ENCODE peak calls at places on chromosomes 1 and 21, in seven cellular contexts. E, M, P, I, C, D and R are unnamed samples.

GRCh38 chr1:212557739-212558664 is 50.6 kb upstream of the ATF3 start:
- DNase-seq in P (peak), E (no peak), C (peak), M (peak), D (no peak), I (peak), R (peak)

GRCh38 chr1:91683598-91683951 is 182.9 kb downstream of the CDC7 start:
- DNase-seq in E (no peak), D (no peak), I (no peak), P (peak), M (no peak), C (peak), R (no peak)

GRCh38 chr1:217333939-217334338 is 297.0 kb downstream of the GPATCH2 start:
- DNase-seq in E (no peak), M (peak), P (peak), I (peak), D (no peak), C (no peak), R (peak)

GRCh38 chr21:37502947-37503346 is 136.4 kb downstream of the DYRK1A start:
- DNase-seq in E (no peak), P (no peak), M (no peak), C (no peak), D (no peak), I (no peak), R (no peak)

GRCh38 chr1:9766759-9767442 is 56.9 kb downstream of the CLSTN1 start:
- DNase-seq in C (no peak), E (no peak), I (no peak), D (peak), P (no peak), M (peak), R (no peak)

GRCh38 chr1:183195146-183195571 is 9.1 kb downstream of the LAMC2 start:
- DNase-seq in D (no peak), E (no peak), I (no peak), P (no peak), C (no peak), M (peak), R (no peak)

GRCh38 chr1:53165408-53165961 is 23.0 kb upstream of the SLC1A7 start:
- DNase-seq in P (no peak), I (no peak), M (no peak), E (no peak), D (no peak), C (no peak), R (no peak)

GRCh38 chr1:226736001-226736907 is 2.8 kb downstream of the ITPKB start:
- DNase-seq in C (peak), M (no peak), I (no peak), D (no peak), P (peak), E (no peak), R (no peak)

GRCh38 chr1:53731779-53732305 is 7.1 kb downstream of the GLIS1 start:
- DNase-seq in E (no peak), M (peak), I (no peak), C (no peak), D (no peak), P (no peak), R (no peak)

GRCh38 chr1:110714419-110715107 is 39.8 kb upstream of the KCNA3 start:
- DNase-seq in I (no peak), C (no peak), D (no peak), P (no peak), M (no peak), E (no peak), R (no peak)

DNA sequence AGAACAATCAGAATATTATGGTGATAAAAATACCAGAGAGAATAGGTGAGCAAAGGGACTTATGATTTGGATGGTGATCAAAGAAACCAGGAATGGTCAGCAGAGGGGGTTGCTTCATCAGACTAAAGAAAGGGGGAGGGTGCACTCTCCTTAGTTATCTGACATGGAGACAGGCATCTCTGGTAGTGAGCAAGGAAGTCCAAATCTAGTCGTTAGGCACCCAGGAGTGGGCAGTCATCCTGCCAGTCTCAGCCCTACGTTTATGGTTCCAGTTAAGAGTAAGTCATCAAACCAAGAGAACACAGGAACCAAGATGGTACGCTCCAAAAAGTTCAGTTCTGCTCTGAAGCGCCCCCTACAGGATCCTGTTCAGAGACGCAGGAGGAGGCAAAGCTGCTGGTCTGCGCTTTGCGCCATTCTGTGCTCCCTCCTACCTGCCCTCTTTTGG is 28.6 kb downstream of the EBNA1BP2 start:
- DNase-seq in I (peak), E (no peak), C (no peak), M (no peak), D (no peak), P (peak), R (peak)
- TF ChIP-seq CTCF in I (peak), E (no peak), C (no peak), M (peak), D (no peak), P (peak), R (peak)

DNA sequence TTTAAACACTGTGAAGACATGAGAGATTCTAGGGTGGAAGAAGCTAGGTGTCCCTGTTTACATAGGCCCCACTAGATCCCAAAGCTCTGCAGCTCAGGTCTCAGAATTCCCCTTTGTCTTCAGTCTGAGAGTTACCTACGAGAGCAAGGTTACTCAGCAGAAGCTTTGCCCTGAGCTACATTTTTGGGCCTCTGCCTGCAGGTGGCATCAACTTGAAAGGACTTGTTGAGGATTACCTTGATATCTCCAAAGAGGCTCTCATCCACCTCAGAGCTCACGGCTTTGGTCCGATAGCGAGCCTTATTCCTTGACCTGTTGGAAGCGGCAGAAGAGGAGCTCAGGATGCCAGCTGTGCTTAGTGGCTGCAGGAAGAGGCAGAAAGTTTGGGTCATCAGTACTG is 7.0 kb downstream of the CFAP45 start:
- DNase-seq in C (no peak), E (no peak), M (no peak), D (no peak), I (no peak), P (peak), R (no peak)
- TF ChIP-seq CTCF in C (no peak), E (no peak), M (no peak), D (no peak), I (peak), P (peak), R (no peak)

GRCh38 chr21:16406355-16406754 is 676.6 kb downstream of the USP25 start:
- DNase-seq in P (no peak), M (no peak), C (no peak), D (no peak), E (no peak), I (no peak), R (no peak)

GRCh38 chr21:16409341-16409740 is 679.6 kb downstream of the USP25 start:
- DNase-seq in I (no peak), P (no peak), C (no peak), E (no peak), M (peak), D (no peak), R (no peak)

GRCh38 chr21:16402752-16403151 is 673.0 kb downstream of the USP25 start:
- DNase-seq in E (no peak), D (no peak), I (no peak), C (no peak), M (no peak), P (no peak), R (no peak)

GRCh38 chr21:16408280-16408669 is 678.5 kb downstream of the USP25 start:
- DNase-seq in I (no peak), D (no peak), M (peak), C (no peak), E (no peak), P (no peak), R (no peak)

DNA sequence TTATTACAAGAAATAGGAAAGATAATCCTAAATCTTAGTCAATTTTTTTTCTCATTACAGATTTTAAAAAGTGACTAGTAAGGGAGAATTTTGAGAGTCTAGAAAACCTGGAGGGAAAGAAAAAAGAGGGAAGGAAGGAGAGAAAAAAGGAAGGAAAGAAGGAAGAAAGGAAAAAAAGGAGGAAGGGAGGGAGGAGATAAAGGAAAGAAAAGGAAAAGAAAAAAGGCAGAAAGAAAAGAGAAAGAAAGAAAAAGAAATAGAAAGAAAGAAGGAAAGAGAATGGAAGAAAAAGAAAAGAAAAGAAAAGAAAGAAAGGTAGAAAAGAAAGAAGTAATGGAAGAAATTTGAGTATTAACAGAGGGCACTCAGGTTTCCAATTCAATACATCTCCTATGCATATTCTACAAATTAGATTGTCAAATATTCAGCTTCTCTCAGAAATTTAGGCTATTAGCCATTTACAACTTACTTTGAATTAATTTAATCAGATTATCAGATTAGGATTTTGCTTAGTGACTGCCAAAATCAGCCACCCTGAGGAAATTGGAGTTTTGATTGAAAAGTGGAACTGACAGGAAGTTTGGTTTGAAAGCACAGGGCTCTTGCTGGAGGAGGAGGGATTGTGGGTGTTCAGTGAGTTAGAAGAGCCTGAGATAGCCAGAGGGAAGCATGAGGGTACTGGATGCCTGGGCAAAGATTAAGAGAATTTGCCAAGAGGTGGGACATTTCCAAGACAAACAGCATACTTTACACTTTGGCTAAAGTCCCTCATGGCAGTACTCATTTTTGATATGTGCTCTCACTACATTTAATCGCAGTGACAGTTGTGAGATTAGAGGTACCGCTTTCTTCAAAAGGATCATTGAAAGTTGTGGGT is 677.9 kb downstream of the USP25 start:
- DNase-seq in I (no peak), E (no peak), M (peak), C (no peak), P (no peak), D (no peak), R (no peak)
- TF ChIP-seq CTCF in I (no peak), E (no peak), M (no peak), C (no peak), P (no peak), D (no peak), R (no peak)

GRCh38 chr1:162753998-162754585 is 36.4 kb upstream of the HSD17B7 start:
- DNase-seq in P (no peak), D (no peak), E (no peak), C (no peak), M (no peak), I (no peak), R (no peak)

GRCh38 chr1:162757476-162757875 is 33.0 kb upstream of the HSD17B7 start:
- DNase-seq in C (no peak), D (no peak), E (no peak), I (no peak), M (peak), P (no peak), R (no peak)

GRCh38 chr1:162755306-162755705 is 35.2 kb upstream of the HSD17B7 start:
- DNase-seq in M (no peak), E (no peak), D (no peak), P (no peak), I (no peak), C (no peak), R (no peak)

GRCh38 chr1:162756523-162756922 is 34.0 kb upstream of the HSD17B7 start:
- DNase-seq in C (no peak), D (no peak), I (no peak), M (peak), P (no peak), E (no peak), R (no peak)

DNA sequence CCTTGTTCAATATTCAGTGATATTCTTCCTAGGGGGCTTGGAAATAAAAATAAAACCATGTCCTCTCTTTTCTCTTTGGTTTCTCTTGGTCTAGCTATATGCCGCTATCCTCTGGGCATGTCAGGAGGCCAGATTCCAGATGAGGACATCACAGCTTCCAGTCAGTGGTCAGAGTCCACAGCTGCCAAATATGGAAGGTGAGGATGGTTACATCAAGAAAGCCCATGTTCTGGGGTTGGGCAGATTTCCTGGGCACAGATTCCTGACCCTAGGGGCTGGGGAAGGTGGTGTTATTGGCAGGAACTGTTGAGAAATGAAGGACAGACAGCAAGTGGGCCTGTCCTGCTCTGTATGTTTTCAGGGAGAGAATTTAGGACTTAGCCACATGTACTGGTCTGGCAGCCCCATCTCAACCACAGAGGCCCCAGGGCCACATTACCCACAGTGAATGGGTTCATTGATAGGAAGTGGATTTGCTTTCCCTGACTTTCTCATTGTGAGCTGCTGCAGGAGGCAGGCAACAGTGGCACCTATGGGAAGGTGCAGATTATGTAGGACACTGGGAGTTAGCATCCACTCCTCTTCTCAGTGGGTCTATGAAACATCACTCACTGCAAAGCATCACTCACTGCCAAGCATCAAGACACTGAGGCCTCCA is 37.4 kb upstream of the HSD17B7 start:
- DNase-seq in C (no peak), I (no peak), E (no peak), P (no peak), M (no peak), D (no peak), R (no peak)
- TF ChIP-seq CTCF in C (peak), I (no peak), E (no peak), P (no peak), M (no peak), D (no peak), R (no peak)

GRCh38 chr1:223345720-223346119 is 18.3 kb downstream of the SUSD4 start:
- DNase-seq in C (no peak), M (no peak), D (no peak), E (no peak), P (peak), I (no peak), R (no peak)
- TF ChIP-seq CTCF in C (no peak), M (no peak), D (no peak), E (no peak), P (peak), I (peak), R (no peak)

GRCh38 chr1:44220755-44221154 is 7.5 kb downstream of the DMAP1 start:
- DNase-seq in P (no peak), C (no peak), E (no peak), M (no peak), I (no peak), D (no peak), R (no peak)
- TF ChIP-seq CTCF in P (no peak), C (no peak), E (no peak), M (no peak), I (no peak), D (no peak), R (no peak)

DNA sequence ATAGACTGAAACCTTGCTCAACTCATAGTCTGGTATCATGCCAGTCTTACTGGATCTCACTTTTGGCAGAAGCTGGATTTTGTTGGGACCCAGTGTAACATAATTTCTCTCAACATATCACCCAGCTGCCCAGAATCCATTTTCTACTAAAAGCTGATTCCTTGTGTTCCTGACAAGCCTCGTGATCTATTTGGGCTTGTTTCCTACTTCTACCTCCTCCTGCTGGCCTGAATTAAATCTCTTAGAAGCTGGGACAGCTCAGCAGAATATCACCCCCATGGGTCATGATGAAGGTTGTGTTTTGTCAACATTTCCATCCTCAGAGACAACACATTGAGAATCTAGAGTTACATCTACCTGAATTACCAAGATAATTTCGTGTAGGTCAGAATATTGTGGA is 7.7 kb downstream of the GOLT1A start:
- DNase-seq in I (peak), P (no peak), M (peak), D (no peak), C (no peak), E (no peak), R (no peak)
- TF ChIP-seq CTCF in I (peak), P (peak), M (peak), D (peak), C (no peak), E (no peak), R (no peak)

GRCh38 chr1:60759257-60759656 is 323.1 kb upstream of the NFIA start:
- DNase-seq in P (no peak), C (no peak), M (no peak), I (no peak), D (no peak), E (no peak), R (no peak)

GRCh38 chr1:60763713-60764112 is 318.6 kb upstream of the NFIA start:
- DNase-seq in M (no peak), I (no peak), E (no peak), P (no peak), C (no peak), D (no peak), R (no peak)

GRCh38 chr1:60762176-60762575 is 320.2 kb upstream of the NFIA start:
- DNase-seq in C (no peak), P (no peak), M (peak), D (peak), I (no peak), E (no peak), R (no peak)

GRCh38 chr1:60764489-60764888 is 317.9 kb upstream of the NFIA start:
- DNase-seq in C (no peak), P (no peak), M (no peak), I (no peak), D (no peak), E (no peak), R (no peak)

DNA sequence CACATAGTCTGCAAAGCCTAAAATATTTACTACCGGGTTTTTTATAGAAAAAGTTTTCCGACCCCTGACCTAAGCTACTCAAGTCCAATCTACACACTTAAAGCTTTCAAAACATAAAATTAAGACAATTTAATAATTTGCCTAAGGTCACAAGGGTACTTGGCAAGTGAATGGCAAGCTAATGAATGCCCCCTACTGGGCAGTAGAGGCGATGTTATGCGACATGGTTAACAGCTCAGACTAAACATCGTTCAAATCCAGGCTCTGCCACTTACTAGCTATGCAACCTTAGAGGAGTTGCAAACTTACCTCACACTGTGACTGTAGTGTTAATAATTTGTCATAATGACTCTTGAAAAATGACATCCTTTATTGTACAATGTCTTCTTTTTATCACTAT is 317.2 kb upstream of the NFIA start:
- DNase-seq in M (peak), E (no peak), D (no peak), I (peak), C (no peak), P (peak), R (peak)
- TF ChIP-seq CTCF in M (peak), E (peak), D (peak), I (peak), C (peak), P (peak), R (peak)

GRCh38 chr1:221768444-221769066 is 26.7 kb upstream of the DUSP10 start:
- DNase-seq in I (no peak), E (no peak), D (no peak), P (no peak), C (no peak), M (no peak), R (no peak)
- TF ChIP-seq CTCF in I (no peak), E (no peak), D (no peak), P (peak), C (no peak), M (no peak), R (peak)